ENCODE peak calls at places on chromosomes 12 and 14, in four cellular contexts. M, G, E and H are unnamed samples.

GRCh38 chr12:112176321-112177010 is 51.1 kb downstream of the TRAFD1 start:
- DNase-seq in M (peak), G (no peak), E (no peak), H (no peak)

GRCh38 chr12:50505386-50505827 is 622 bp downstream of the DIP2B start:
- DNase-seq in M (no peak), G (peak), E (no peak), H (peak)

GRCh38 chr14:71629765-71630502 is 302.3 kb upstream of the RGS6 start:
- DNase-seq in M (no peak), G (no peak), E (no peak), H (no peak)

GRCh38 chr12:86249276-86249675 is 6.9 kb downstream of the MGAT4C start:
- DNase-seq in M (no peak), G (no peak), E (no peak), H (no peak)

GRCh38 chr12:3520168-3520567 is 29.2 kb downstream of the PRMT8 start:
- DNase-seq in M (no peak), G (peak), E (no peak), H (no peak)

GRCh38 chr14:74038015-74038859 is 19.1 kb downstream of the BBOF1 start:
- DNase-seq in M (no peak), G (no peak), E (peak), H (peak)

GRCh38 chr12:48818831-48819590 is 715 bp downstream of the CACNB3 start:
- DNase-seq in M (no peak), G (peak), E (no peak), H (no peak)

GRCh38 chr12:50720085-50720484 is 43.8 kb upstream of the ATF1 start:
- DNase-seq in M (no peak), G (no peak), E (no peak), H (no peak)

GRCh38 chr14:101185081-101185835 is 281.7 kb upstream of the RTL1 start:
- DNase-seq in M (peak), G (no peak), E (no peak), H (no peak)

GRCh38 chr12:22002430-22002829 is 43.6 kb upstream of the CMAS start:
- DNase-seq in M (no peak), G (no peak), E (no peak), H (no peak)

GRCh38 chr12:122864894-122865253 is 29.6 kb downstream of the HIP1R start:
- DNase-seq in M (peak), G (no peak), E (no peak), H (no peak)

GRCh38 chr12:9940370-9940769 is 8.2 kb upstream of the CLEC2A start:
- DNase-seq in M (no peak), G (no peak), E (no peak), H (no peak)

GRCh38 chr12:62192486-62193250 is 67.5 kb upstream of the USP15 start:
- DNase-seq in M (no peak), G (peak), E (peak), H (peak)

GRCh38 chr12:50070314-50071060 is 13.1 kb downstream of the ASIC1 start:
- DNase-seq in M (peak), G (peak), E (peak), H (peak)

GRCh38 chr12:75474121-75474520 is 6.4 kb upstream of the GLIPR1 start:
- DNase-seq in M (no peak), G (no peak), E (no peak), H (no peak)

GRCh38 chr12:3202734-3203446 is 125.7 kb downstream of the TSPAN9 start:
- DNase-seq in M (peak), G (peak), E (peak), H (peak)

GRCh38 chr12:107670999-107671643 is 14.5 kb upstream of the PWP1 start:
- DNase-seq in M (no peak), G (peak), E (no peak), H (peak)

GRCh38 chr12:117580718-117581062 is 219.3 kb upstream of the NOS1 start:
- DNase-seq in M (no peak), G (peak), E (peak), H (peak)

GRCh38 chr14:104749111-104749649 is 3.8 kb upstream of the SIVA1 start:
- DNase-seq in M (no peak), G (peak), E (no peak), H (no peak)

DNA sequence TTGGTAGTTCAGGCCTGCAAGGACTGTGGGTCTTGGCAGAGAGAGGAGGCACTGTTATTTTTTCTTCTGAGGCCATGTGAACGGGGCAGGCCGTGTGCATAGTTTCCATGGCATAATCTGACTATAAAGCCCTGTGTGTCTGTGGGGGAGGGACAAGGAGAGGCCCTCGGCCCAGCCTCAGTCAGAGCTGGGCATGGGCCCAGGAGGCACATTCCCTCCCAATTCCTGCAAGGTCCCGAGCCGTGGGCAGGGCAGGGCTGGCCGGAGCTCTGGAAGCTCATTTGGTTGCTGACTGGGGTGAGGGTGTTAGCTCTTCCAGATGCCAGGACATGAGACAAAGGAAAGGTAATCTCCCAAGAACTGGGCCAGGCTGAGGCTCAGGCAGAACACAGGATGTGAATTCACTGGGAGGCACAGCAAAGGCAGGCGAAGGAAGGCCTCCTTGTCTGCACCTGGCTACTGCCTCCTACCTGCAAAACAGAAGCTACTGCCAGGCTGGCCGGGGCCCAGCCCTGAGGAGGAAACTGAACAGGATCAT is 22.0 kb upstream of the PLEKHG3 start:
- DNase-seq in M (no peak), G (peak), E (no peak), H (no peak)
- TF ChIP-seq POLR2AphosphoS5 in M (peak), G (peak), E (no peak), H (no peak)

DNA sequence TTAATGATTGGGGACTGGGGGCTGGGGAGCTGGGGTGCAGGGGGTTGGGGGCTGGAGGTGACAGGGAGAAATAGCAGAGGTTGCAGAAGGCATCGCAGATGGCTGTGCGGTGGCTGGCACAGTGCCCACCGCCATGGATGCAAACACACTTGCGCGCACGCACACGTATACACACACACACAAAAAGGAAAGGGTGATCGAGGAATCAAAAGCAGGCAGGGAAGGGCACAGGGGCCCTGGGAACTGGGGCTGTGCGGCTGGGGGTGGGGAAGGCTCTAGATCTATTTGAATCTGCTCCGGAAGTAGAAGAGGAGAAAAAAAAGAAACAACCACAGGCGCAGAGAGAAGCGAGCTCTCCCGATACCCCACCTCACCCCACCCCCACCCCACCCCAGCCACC is 39.4 kb downstream of the ZFHX2 start:
- DNase-seq in M (no peak), G (no peak), E (no peak), H (no peak)
- TF ChIP-seq POLR2AphosphoS5 in M (no peak), G (no peak), E (no peak), H (no peak)

DNA sequence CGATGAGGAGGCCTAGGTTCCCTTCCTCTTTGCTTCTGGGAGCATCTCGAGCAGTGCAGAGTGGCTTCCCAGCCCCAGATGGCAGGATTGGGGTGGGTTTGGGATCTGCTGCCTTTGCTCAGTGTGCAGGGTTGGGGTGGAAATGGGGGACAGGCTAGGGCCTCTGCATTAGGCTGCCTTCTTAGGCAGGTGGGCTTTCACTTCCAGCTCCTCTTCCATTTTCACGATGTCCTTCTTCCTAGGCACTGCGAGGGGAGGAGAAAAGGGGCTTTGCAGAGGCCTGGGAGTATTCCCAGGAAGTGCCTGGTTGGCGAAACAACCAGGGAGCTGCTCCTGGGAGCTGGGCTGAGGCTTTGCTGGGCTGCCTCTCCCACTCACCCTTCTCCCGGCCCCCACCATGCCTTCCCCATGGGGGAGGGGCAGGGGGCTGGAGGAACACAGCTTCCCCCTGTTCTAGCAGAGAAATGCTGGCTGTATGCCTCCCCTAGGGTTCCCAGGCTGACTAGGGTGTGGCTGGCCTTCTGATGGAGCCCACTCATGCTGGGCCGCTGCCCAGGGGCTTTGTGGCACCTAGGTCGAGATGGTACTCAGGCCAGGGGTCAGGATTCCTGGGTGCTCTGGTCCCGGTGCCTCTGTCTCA is 2.4 kb downstream of the NR4A1 start:
- DNase-seq in M (no peak), G (peak), E (no peak), H (no peak)
- TF ChIP-seq POLR2AphosphoS5 in M (no peak), G (peak), E (no peak), H (no peak)

GRCh38 chr14:54566410-54567223 is at the start of gene SAMD4A:
- DNase-seq in M (peak), G (peak), E (peak), H (peak)
- TF ChIP-seq POLR2AphosphoS5 in M (peak), G (peak), E (no peak), H (no peak)

DNA sequence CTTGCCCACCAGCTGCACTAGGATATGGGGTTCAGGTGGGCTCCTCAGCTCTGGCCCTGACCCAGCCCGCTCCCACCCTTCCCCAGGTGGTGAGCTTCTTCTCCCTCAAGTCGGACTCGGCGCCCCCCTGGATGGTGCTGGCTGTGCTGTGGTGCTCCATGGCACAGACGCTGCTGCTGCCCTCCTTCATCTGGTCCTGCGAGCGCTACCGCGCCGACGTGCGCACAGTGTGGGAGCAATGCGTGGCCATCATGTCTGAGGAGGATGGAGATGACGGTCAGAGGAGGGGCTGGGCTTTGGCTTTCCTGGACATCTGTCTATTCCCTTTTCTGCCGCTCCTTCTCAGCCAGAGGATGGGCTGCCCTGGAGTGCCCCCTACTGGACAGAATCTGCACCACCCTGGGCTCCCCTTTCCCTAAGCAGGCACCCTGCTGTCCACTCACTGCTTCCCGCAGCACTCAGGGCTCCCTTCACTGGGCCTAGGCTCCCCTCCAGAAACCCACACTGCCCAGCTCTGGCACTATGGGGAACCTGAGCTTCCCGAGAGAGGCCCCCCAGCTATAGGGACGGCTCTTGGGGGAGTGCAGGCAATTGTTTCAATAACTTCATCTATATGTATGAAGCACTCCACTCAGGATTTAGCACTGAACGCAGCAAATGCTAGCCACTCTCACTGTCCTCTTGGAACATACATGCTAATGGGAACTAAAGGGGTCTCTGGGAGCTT is 2.6 kb upstream of the P3H3 start:
- DNase-seq in M (peak), G (peak), E (peak), H (peak)
- TF ChIP-seq POLR2AphosphoS5 in M (no peak), G (no peak), E (no peak), H (no peak)

DNA sequence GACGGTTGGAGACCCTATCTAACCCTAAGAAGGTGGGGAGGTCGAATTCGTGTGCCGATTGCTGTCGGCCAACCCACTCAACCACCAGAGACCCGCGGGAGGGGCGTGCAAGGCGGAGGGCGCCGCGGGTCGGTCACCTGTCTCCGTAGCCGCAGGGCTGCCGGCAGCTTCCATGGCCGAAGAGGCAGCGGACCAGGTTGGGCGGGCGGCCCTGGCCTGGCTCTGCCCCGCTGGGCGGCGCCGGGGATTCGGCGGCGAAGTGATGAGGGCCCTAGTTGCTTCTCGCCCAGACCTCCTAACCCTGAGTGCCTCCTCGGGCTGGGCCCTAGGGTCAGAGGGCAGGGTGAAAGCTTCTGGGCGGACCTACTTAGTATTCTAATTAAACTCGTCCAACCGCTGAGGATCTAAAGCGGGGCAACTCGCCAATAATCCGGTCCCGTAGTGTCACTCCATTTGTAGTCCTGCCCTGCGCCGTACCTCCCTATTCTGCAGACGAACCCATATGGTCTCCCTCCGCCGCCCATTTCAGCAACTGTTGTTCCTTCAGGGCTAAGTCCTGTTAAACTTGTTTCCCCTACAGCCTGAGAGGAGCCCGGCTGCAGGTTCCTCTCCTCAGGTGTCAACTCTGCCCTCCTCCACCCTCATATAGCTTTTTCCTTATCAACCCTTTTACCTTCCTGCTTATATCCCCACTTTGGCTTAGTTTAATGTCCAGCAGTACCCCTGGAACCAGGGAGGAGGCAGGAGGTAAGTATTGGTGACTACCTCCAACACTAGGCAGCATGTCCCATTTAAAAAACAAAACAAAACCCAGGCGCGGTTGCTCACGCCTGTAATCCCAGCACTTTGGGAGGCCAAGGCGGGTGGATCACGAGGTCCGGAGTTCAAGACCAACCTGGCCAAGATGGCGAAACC is at the start of gene PYM1:
- DNase-seq in M (peak), G (peak), E (no peak), H (peak)
- TF ChIP-seq POLR2AphosphoS5 in M (peak), G (peak), E (peak), H (peak)

GRCh38 chr12:13197526-13198141 is 1.1 kb downstream of the EMP1 start:
- DNase-seq in M (no peak), G (no peak), E (no peak), H (peak)
- TF ChIP-seq POLR2AphosphoS5 in M (no peak), G (peak), E (no peak), H (no peak)

DNA sequence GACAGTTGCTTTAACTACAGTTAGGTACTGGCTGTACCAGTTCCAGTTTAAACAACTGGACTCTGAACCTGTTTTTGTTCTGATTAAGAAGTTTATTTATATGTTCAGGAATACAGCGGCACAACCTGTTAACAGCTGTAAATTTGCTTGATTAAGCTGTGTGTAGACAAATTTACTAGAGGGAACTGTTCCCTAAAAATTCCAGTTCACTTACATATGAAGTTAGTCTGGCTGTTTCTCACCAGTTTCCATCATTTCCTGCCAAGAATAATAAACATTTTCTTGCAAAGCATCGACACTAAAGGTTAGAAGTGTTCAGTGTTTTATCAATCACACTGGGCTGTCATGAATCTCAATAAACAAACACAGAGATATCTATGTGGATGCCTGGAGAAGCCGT is 192.1 kb downstream of the RAD51B start:
- DNase-seq in M (no peak), G (no peak), E (no peak), H (no peak)
- TF ChIP-seq POLR2AphosphoS5 in M (no peak), G (peak), E (no peak), H (no peak)